ENCODE peak calls at places on chromosomes 1 and 21, in seven cellular contexts. One of them, this sample, is unnamed.

GRCh38 chr1:6313382-6314265 is 52.7 kb upstream of the GPR153 start:
- DNase-seq in K562: peak
- DNase-seq in Peyer's patch: no peak
- DNase-seq in IMR-90: no peak
- DNase-seq in thoracic aorta: no peak
- DNase-seq in astrocyte of the spinal cord: no peak
- DNase-seq in fibroblast of lung: no peak
- DNase-seq in this sample: no peak

GRCh38 chr1:22846453-22846852 is 126.2 kb downstream of the LACTBL1 start:
- DNase-seq in K562: no peak
- DNase-seq in Peyer's patch: no peak
- DNase-seq in IMR-90: no peak
- DNase-seq in thoracic aorta: no peak
- DNase-seq in astrocyte of the spinal cord: no peak
- DNase-seq in fibroblast of lung: no peak
- DNase-seq in this sample: no peak

GRCh38 chr1:18320051-18320450 is 160.7 kb upstream of the KLHDC7A start:
- DNase-seq in K562: no peak
- DNase-seq in Peyer's patch: no peak
- DNase-seq in IMR-90: no peak
- DNase-seq in thoracic aorta: no peak
- DNase-seq in astrocyte of the spinal cord: no peak
- DNase-seq in fibroblast of lung: no peak
- DNase-seq in this sample: no peak

GRCh38 chr1:44114098-44114497 is 4.5 kb upstream of the KLF17 start:
- DNase-seq in K562: no peak
- DNase-seq in Peyer's patch: no peak
- DNase-seq in IMR-90: no peak
- DNase-seq in thoracic aorta: no peak
- DNase-seq in astrocyte of the spinal cord: no peak
- DNase-seq in fibroblast of lung: no peak
- DNase-seq in this sample: no peak

GRCh38 chr1:209613351-209614150 is 30.0 kb downstream of the CAMK1G start:
- DNase-seq in K562: no peak
- DNase-seq in Peyer's patch: no peak
- DNase-seq in IMR-90: no peak
- DNase-seq in thoracic aorta: no peak
- DNase-seq in astrocyte of the spinal cord: no peak
- DNase-seq in fibroblast of lung: no peak
- DNase-seq in this sample: no peak

GRCh38 chr1:36151133-36151844 is 2.0 kb upstream of the TRAPPC3 start:
- DNase-seq in K562: no peak
- DNase-seq in Peyer's patch: no peak
- DNase-seq in IMR-90: no peak
- DNase-seq in thoracic aorta: no peak
- DNase-seq in astrocyte of the spinal cord: no peak
- DNase-seq in fibroblast of lung: no peak
- DNase-seq in this sample: no peak

GRCh38 chr1:37954316-37954971 is 7.6 kb upstream of the INPP5B start:
- DNase-seq in K562: no peak
- DNase-seq in Peyer's patch: no peak
- DNase-seq in IMR-90: no peak
- DNase-seq in thoracic aorta: no peak
- DNase-seq in astrocyte of the spinal cord: no peak
- DNase-seq in fibroblast of lung: no peak
- DNase-seq in this sample: no peak

GRCh38 chr1:24491577-24492360 is 10.9 kb upstream of the RCAN3 start:
- DNase-seq in K562: no peak
- DNase-seq in Peyer's patch: no peak
- DNase-seq in IMR-90: no peak
- DNase-seq in thoracic aorta: no peak
- DNase-seq in astrocyte of the spinal cord: no peak
- DNase-seq in fibroblast of lung: no peak
- DNase-seq in this sample: peak

GRCh38 chr1:152998476-152998875 is 3.1 kb upstream of the SPRR3 start:
- DNase-seq in K562: no peak
- DNase-seq in Peyer's patch: no peak
- DNase-seq in IMR-90: no peak
- DNase-seq in thoracic aorta: no peak
- DNase-seq in astrocyte of the spinal cord: no peak
- DNase-seq in fibroblast of lung: no peak
- DNase-seq in this sample: no peak

GRCh38 chr1:230210326-230210978 is 143.4 kb downstream of the GALNT2 start:
- DNase-seq in K562: no peak
- DNase-seq in Peyer's patch: no peak
- DNase-seq in IMR-90: peak
- DNase-seq in thoracic aorta: no peak
- DNase-seq in astrocyte of the spinal cord: peak
- DNase-seq in fibroblast of lung: no peak
- DNase-seq in this sample: no peak

GRCh38 chr21:45299026-45299863 is 11.6 kb upstream of the POFUT2 start:
- DNase-seq in K562: peak
- DNase-seq in Peyer's patch: peak
- DNase-seq in IMR-90: no peak
- DNase-seq in thoracic aorta: no peak
- DNase-seq in astrocyte of the spinal cord: no peak
- DNase-seq in fibroblast of lung: no peak
- DNase-seq in this sample: no peak

GRCh38 chr1:55848906-55849305 is 633.7 kb upstream of the USP24 start:
- DNase-seq in K562: no peak
- DNase-seq in Peyer's patch: no peak
- DNase-seq in IMR-90: peak
- DNase-seq in thoracic aorta: no peak
- DNase-seq in astrocyte of the spinal cord: no peak
- DNase-seq in fibroblast of lung: peak
- DNase-seq in this sample: peak

GRCh38 chr1:118388341-118388740 is 203.3 kb upstream of the SPAG17 start:
- DNase-seq in K562: no peak
- DNase-seq in Peyer's patch: no peak
- DNase-seq in IMR-90: no peak
- DNase-seq in thoracic aorta: no peak
- DNase-seq in astrocyte of the spinal cord: no peak
- DNase-seq in fibroblast of lung: no peak
- DNase-seq in this sample: no peak

GRCh38 chr1:183058835-183059234 is 35.6 kb downstream of the LAMC1 start:
- DNase-seq in K562: no peak
- DNase-seq in Peyer's patch: no peak
- DNase-seq in IMR-90: peak
- DNase-seq in thoracic aorta: no peak
- DNase-seq in astrocyte of the spinal cord: peak
- DNase-seq in fibroblast of lung: no peak
- DNase-seq in this sample: no peak

GRCh38 chr21:14690886-14691285 is 144.8 kb upstream of the SAMSN1 start:
- DNase-seq in K562: no peak
- DNase-seq in Peyer's patch: no peak
- DNase-seq in IMR-90: no peak
- DNase-seq in thoracic aorta: no peak
- DNase-seq in astrocyte of the spinal cord: no peak
- DNase-seq in fibroblast of lung: no peak
- DNase-seq in this sample: no peak

GRCh38 chr1:116710326-116711060 is 43.0 kb upstream of the IGSF3 start:
- DNase-seq in K562: no peak
- DNase-seq in Peyer's patch: no peak
- DNase-seq in IMR-90: no peak
- DNase-seq in thoracic aorta: no peak
- DNase-seq in astrocyte of the spinal cord: no peak
- DNase-seq in fibroblast of lung: no peak
- DNase-seq in this sample: no peak

GRCh38 chr1:1325288-1326074 is 879 bp downstream of the CPTP start:
- DNase-seq in K562: no peak
- DNase-seq in Peyer's patch: no peak
- DNase-seq in IMR-90: no peak
- DNase-seq in thoracic aorta: no peak
- DNase-seq in astrocyte of the spinal cord: no peak
- DNase-seq in fibroblast of lung: no peak
- DNase-seq in this sample: no peak

GRCh38 chr1:2590233-2591141 is 3.9 kb downstream of the PRXL2B start:
- DNase-seq in K562: no peak
- DNase-seq in Peyer's patch: peak
- DNase-seq in IMR-90: no peak
- DNase-seq in thoracic aorta: no peak
- DNase-seq in astrocyte of the spinal cord: no peak
- DNase-seq in fibroblast of lung: no peak
- DNase-seq in this sample: no peak

GRCh38 chr1:79079770-79080169 is 73.2 kb upstream of the ADGRL4 start:
- DNase-seq in K562: no peak
- DNase-seq in Peyer's patch: no peak
- DNase-seq in IMR-90: peak
- DNase-seq in thoracic aorta: no peak
- DNase-seq in astrocyte of the spinal cord: peak
- DNase-seq in fibroblast of lung: peak
- DNase-seq in this sample: peak

GRCh38 chr21:42988234-42988965 is 14.0 kb downstream of the PKNOX1 start:
- DNase-seq in K562: no peak
- DNase-seq in Peyer's patch: no peak
- DNase-seq in IMR-90: peak
- DNase-seq in thoracic aorta: no peak
- DNase-seq in astrocyte of the spinal cord: peak
- DNase-seq in fibroblast of lung: peak
- DNase-seq in this sample: peak

GRCh38 chr1:230494026-230494425 is 67.9 kb upstream of the PGBD5 start:
- DNase-seq in K562: no peak
- DNase-seq in Peyer's patch: no peak
- DNase-seq in IMR-90: no peak
- DNase-seq in thoracic aorta: no peak
- DNase-seq in astrocyte of the spinal cord: no peak
- DNase-seq in fibroblast of lung: no peak
- DNase-seq in this sample: no peak

GRCh38 chr1:115545791-115546733 is 95.7 kb upstream of the VANGL1 start:
- DNase-seq in K562: peak
- DNase-seq in Peyer's patch: peak
- DNase-seq in IMR-90: peak
- DNase-seq in thoracic aorta: no peak
- DNase-seq in astrocyte of the spinal cord: peak
- DNase-seq in fibroblast of lung: peak
- DNase-seq in this sample: peak

GRCh38 chr1:16615253-16616252 is 2.2 kb upstream of the NBPF1 start:
- DNase-seq in K562: peak
- DNase-seq in Peyer's patch: peak
- DNase-seq in IMR-90: no peak
- DNase-seq in thoracic aorta: no peak
- DNase-seq in astrocyte of the spinal cord: no peak
- DNase-seq in fibroblast of lung: no peak
- DNase-seq in this sample: no peak

GRCh38 chr1:16612332-16613172 is 812 bp downstream of the NBPF1 start:
- DNase-seq in K562: peak
- DNase-seq in Peyer's patch: peak
- DNase-seq in IMR-90: peak
- DNase-seq in thoracic aorta: no peak
- DNase-seq in astrocyte of the spinal cord: peak
- DNase-seq in fibroblast of lung: peak
- DNase-seq in this sample: peak

GRCh38 chr1:16617101-16617727 is 3.9 kb upstream of the NBPF1 start:
- DNase-seq in K562: peak
- DNase-seq in Peyer's patch: peak
- DNase-seq in IMR-90: no peak
- DNase-seq in thoracic aorta: no peak
- DNase-seq in astrocyte of the spinal cord: no peak
- DNase-seq in fibroblast of lung: no peak
- DNase-seq in this sample: no peak

GRCh38 chr1:16614361-16615252 is 1.2 kb upstream of the NBPF1 start:
- DNase-seq in K562: peak
- DNase-seq in Peyer's patch: peak
- DNase-seq in IMR-90: no peak
- DNase-seq in thoracic aorta: no peak
- DNase-seq in astrocyte of the spinal cord: no peak
- DNase-seq in fibroblast of lung: no peak
- DNase-seq in this sample: no peak

GRCh38 chr1:16613185-16614147 is at the start of gene NBPF1:
- DNase-seq in K562: peak
- DNase-seq in Peyer's patch: peak
- DNase-seq in IMR-90: peak
- DNase-seq in thoracic aorta: peak
- DNase-seq in astrocyte of the spinal cord: peak
- DNase-seq in fibroblast of lung: peak
- DNase-seq in this sample: peak
- TF ChIP-seq CTCF in K562: peak
- TF ChIP-seq CTCF in Peyer's patch: no peak
- TF ChIP-seq CTCF in IMR-90: no peak
- TF ChIP-seq CTCF in thoracic aorta: peak
- TF ChIP-seq CTCF in astrocyte of the spinal cord: no peak
- TF ChIP-seq CTCF in fibroblast of lung: no peak
- TF ChIP-seq CTCF in this sample: peak

GRCh38 chr1:46302091-46303037 is 1.1 kb downstream of the LRRC41 start:
- DNase-seq in K562: peak
- DNase-seq in Peyer's patch: peak
- DNase-seq in IMR-90: peak
- DNase-seq in thoracic aorta: no peak
- DNase-seq in astrocyte of the spinal cord: peak
- DNase-seq in fibroblast of lung: peak
- DNase-seq in this sample: peak
- TF ChIP-seq CTCF in K562: peak
- TF ChIP-seq CTCF in Peyer's patch: peak
- TF ChIP-seq CTCF in IMR-90: peak
- TF ChIP-seq CTCF in thoracic aorta: no peak
- TF ChIP-seq CTCF in astrocyte of the spinal cord: peak
- TF ChIP-seq CTCF in fibroblast of lung: no peak
- TF ChIP-seq CTCF in this sample: peak

DNA sequence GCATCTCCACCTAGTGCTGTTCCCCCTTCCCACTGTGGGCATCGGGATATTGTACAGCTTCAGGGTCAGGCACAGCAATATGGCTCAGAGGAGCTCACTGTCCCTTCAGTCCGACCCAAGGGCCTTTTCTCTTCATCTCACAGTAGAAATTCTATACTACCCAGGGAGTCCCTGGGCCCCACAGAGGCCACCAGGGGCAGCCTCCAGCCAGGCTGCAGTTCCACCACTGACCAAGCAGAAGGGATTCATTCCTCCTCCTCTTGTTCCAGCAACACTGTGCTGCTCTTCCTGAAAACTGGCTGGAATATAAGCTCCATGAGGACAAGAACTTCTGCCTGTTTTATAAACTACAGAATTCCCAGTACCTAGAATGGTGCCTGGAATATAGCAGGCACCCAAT is 70.5 kb downstream of the CD34 start:
- DNase-seq in K562: peak
- DNase-seq in Peyer's patch: no peak
- DNase-seq in IMR-90: no peak
- DNase-seq in thoracic aorta: no peak
- DNase-seq in astrocyte of the spinal cord: no peak
- DNase-seq in fibroblast of lung: no peak
- DNase-seq in this sample: no peak
- TF ChIP-seq CTCF in K562: peak
- TF ChIP-seq CTCF in Peyer's patch: no peak
- TF ChIP-seq CTCF in IMR-90: no peak
- TF ChIP-seq CTCF in thoracic aorta: no peak
- TF ChIP-seq CTCF in astrocyte of the spinal cord: no peak
- TF ChIP-seq CTCF in fibroblast of lung: no peak
- TF ChIP-seq CTCF in this sample: no peak

DNA sequence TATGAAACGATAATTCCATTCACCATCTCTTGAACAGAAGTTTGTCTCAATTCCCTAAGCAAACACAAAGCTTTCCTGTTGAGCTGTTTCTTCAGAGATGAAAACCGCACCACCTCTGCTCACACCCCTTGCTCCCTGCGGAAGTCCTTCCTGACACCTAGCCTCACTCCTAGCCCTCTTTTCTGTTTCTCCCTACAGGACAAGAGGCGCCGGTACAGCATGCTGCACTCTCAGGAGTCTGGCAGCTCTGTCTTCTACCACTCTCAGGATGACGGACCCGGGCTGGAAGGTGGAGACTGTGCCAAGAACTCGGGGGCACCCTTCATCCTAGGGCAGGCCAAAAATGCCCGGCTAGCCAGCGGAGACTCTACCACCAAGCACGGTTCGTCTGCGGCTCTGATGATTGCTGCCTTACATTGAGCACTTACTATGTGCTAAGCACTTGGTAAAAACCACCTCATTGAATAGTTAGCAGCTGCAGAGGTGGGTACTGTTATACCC is 45.5 kb downstream of the VWA5B1 start:
- DNase-seq in K562: no peak
- DNase-seq in Peyer's patch: no peak
- DNase-seq in IMR-90: no peak
- DNase-seq in thoracic aorta: no peak
- DNase-seq in astrocyte of the spinal cord: no peak
- DNase-seq in fibroblast of lung: no peak
- DNase-seq in this sample: no peak
- TF ChIP-seq CTCF in K562: no peak
- TF ChIP-seq CTCF in Peyer's patch: no peak
- TF ChIP-seq CTCF in IMR-90: no peak
- TF ChIP-seq CTCF in thoracic aorta: no peak
- TF ChIP-seq CTCF in astrocyte of the spinal cord: no peak
- TF ChIP-seq CTCF in fibroblast of lung: no peak
- TF ChIP-seq CTCF in this sample: no peak